ENCODE peak calls at places on chromosomes 5 and 9, in seven cellular contexts. I, R, N, M, A, Q and L are unnamed samples.

GRCh38 chr9:95457769-95458168 is 59.0 kb downstream of the PTCH1 start:
- DNase-seq in I (peak), R (no peak), N (no peak), M (no peak), A (peak), Q (no peak), L (no peak)

GRCh38 chr9:137314561-137315560 is 12.8 kb upstream of the NRARP start:
- DNase-seq in I (no peak), R (peak), N (no peak), M (no peak), A (no peak), Q (no peak), L (no peak)

GRCh38 chr5:56003179-56003578 is 8.4 kb upstream of the IL6ST start:
- DNase-seq in I (peak), R (peak), N (no peak), M (no peak), A (peak), Q (no peak), L (peak)

GRCh38 chr9:106704056-106704625 is 158.8 kb upstream of the ZNF462 start:
- DNase-seq in I (no peak), R (no peak), N (no peak), M (no peak), A (no peak), Q (no peak), L (no peak)

GRCh38 chr5:132813599-132814440 is 718 bp downstream of the SOWAHA start:
- DNase-seq in I (no peak), R (peak), N (peak), M (peak), A (no peak), Q (peak), L (no peak)

GRCh38 chr9:114166606-114167572 is 11.6 kb downstream of the COL27A1 start:
- DNase-seq in I (peak), R (peak), N (no peak), M (no peak), A (no peak), Q (no peak), L (no peak)

GRCh38 chr5:171295299-171295698 is 13.7 kb upstream of the TLX3 start:
- DNase-seq in I (peak), R (no peak), N (no peak), M (no peak), A (peak), Q (no peak), L (no peak)

GRCh38 chr9:137049544-137050449 is 3.8 kb upstream of the NPDC1 start:
- DNase-seq in I (no peak), R (peak), N (peak), M (peak), A (peak), Q (peak), L (no peak)

GRCh38 chr5:60493372-60493771 is 206.6 kb downstream of the DEPDC1B start:
- DNase-seq in I (no peak), R (no peak), N (no peak), M (no peak), A (no peak), Q (no peak), L (no peak)

GRCh38 chr5:66511491-66511890 is 84.7 kb upstream of the MAST4 start:
- DNase-seq in I (peak), R (no peak), N (no peak), M (no peak), A (no peak), Q (no peak), L (peak)

GRCh38 chr5:151476054-151476453 is 28.7 kb downstream of the SLC36A1 start:
- DNase-seq in I (no peak), R (no peak), N (no peak), M (no peak), A (no peak), Q (no peak), L (no peak)

GRCh38 chr5:172055996-172056395 is 49.6 kb upstream of the FBXW11 start:
- DNase-seq in I (no peak), R (no peak), N (no peak), M (no peak), A (no peak), Q (no peak), L (no peak)

GRCh38 chr5:35926389-35927051 is 11.9 kb downstream of the CAPSL start:
- DNase-seq in I (peak), R (no peak), N (peak), M (no peak), A (peak), Q (peak), L (no peak)

GRCh38 chr5:143760755-143761154 is 51.2 kb upstream of the HMHB1 start:
- DNase-seq in I (no peak), R (no peak), N (no peak), M (no peak), A (no peak), Q (no peak), L (no peak)

GRCh38 chr9:126953089-126953809 is 38.7 kb downstream of the RALGPS1 start:
- DNase-seq in I (peak), R (no peak), N (no peak), M (no peak), A (peak), Q (no peak), L (no peak)

GRCh38 chr5:97297063-97297715 is 114.1 kb upstream of the RIOK2 start:
- DNase-seq in I (peak), R (no peak), N (peak), M (peak), A (peak), Q (peak), L (peak)

GRCh38 chr5:135391123-135391868 is 7.7 kb downstream of the MACROH2A1 start:
- DNase-seq in I (peak), R (no peak), N (no peak), M (no peak), A (peak), Q (no peak), L (no peak)

GRCh38 chr5:187042-187431 is 4.3 kb upstream of the LRRC14B start:
- DNase-seq in I (no peak), R (no peak), N (no peak), M (no peak), A (no peak), Q (no peak), L (no peak)

GRCh38 chr5:171606414-171607024 is 179.1 kb upstream of the SMIM23 start:
- DNase-seq in I (no peak), R (no peak), N (no peak), M (no peak), A (peak), Q (peak), L (no peak)

GRCh38 chr5:154078305-154078704 is 39.5 kb downstream of the MFAP3 start:
- DNase-seq in I (no peak), R (no peak), N (no peak), M (no peak), A (no peak), Q (peak), L (no peak)

GRCh38 chr9:108439967-108440366 is 415.8 kb downstream of the ACTL7B start:
- DNase-seq in I (peak), R (no peak), N (no peak), M (no peak), A (peak), Q (no peak), L (peak)

GRCh38 chr5:52895572-52896296 is 93.4 kb upstream of the ITGA2 start:
- DNase-seq in I (no peak), R (no peak), N (no peak), M (no peak), A (no peak), Q (no peak), L (no peak)

GRCh38 chr5:7186818-7187217 is 209.1 kb upstream of the ADCY2 start:
- DNase-seq in I (no peak), R (no peak), N (no peak), M (no peak), A (no peak), Q (no peak), L (no peak)

GRCh38 chr5:36202521-36202961 is 39.2 kb downstream of the NADK2 start:
- DNase-seq in I (peak), R (no peak), N (no peak), M (no peak), A (peak), Q (no peak), L (no peak)

GRCh38 chr5:51373880-51374523 is 9.2 kb upstream of the ISL1 start:
- DNase-seq in I (no peak), R (no peak), N (no peak), M (no peak), A (no peak), Q (no peak), L (no peak)

GRCh38 chr5:123387313-123387712 is 35.9 kb downstream of the CEP120 start:
- DNase-seq in I (peak), R (no peak), N (no peak), M (no peak), A (peak), Q (no peak), L (no peak)

GRCh38 chr5:657570-657969 is 35.6 kb downstream of the TPPP start:
- DNase-seq in I (peak), R (no peak), N (no peak), M (no peak), A (peak), Q (no peak), L (no peak)

GRCh38 chr5:127492854-127493738 is 24.3 kb upstream of the PRRC1 start:
- DNase-seq in I (peak), R (no peak), N (peak), M (no peak), A (peak), Q (peak), L (peak)

GRCh38 chr9:123120131-123120530 is 86.7 kb downstream of the GPR21 start:
- DNase-seq in I (peak), R (no peak), N (no peak), M (no peak), A (no peak), Q (no peak), L (no peak)

GRCh38 chr9:123120953-123121352 is 87.5 kb downstream of the GPR21 start:
- DNase-seq in I (no peak), R (no peak), N (no peak), M (no peak), A (peak), Q (no peak), L (peak)

GRCh38 chr9:123115146-123115913 is 81.9 kb downstream of the GPR21 start:
- DNase-seq in I (no peak), R (no peak), N (no peak), M (no peak), A (no peak), Q (no peak), L (no peak)

GRCh38 chr9:123121457-123121856 is 88.0 kb downstream of the GPR21 start:
- DNase-seq in I (no peak), R (no peak), N (no peak), M (no peak), A (no peak), Q (no peak), L (no peak)

DNA sequence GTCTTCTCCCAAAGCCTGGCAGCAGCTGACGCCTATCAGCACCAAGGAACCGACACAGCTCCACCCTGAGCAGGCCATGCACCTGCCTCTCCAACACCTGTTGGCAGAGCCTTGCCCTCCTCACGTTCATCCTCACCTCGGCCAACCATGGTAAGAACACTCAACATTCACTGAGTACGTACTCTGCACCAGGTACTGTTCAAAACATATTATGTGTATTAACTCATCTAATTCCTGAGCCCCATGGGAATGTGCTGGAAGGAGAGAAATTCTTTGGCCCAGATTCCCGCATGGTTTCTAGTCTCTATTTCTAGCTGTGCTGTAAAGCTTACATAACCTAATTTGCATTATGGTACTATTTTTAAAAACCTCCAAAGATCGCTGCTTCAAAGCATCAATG is 86.1 kb downstream of the GPR21 start:
- DNase-seq in I (peak), R (no peak), N (no peak), M (no peak), A (no peak), Q (no peak), L (no peak)
- H3K27ac ChIP-seq in I (no peak), R (no peak), N (no peak), M (no peak), A (no peak), Q (peak), L (no peak)

GRCh38 chr5:119426059-119426458 is 26.2 kb upstream of the HSD17B4 start:
- DNase-seq in I (no peak), R (no peak), N (no peak), M (no peak), A (no peak), Q (no peak), L (no peak)

DNA sequence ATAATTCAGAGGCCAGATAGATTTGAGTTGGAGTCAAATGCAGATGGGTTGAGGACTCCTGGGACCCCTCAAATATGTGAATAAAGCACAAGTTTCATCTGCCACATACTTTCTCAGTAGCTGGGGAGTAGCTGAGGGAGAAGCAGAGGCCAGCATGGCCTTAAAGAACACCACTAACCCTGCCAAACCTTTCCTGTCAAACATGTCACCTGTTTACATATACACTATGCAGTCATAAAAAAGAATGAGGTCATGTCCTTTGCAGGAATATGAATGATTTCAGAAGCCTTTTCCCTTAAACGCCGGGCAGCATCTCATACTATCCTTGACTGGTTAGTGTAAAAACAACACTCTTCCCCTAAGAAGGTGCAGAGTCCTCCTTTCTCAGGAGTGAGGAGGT is 25.2 kb upstream of the HSD17B4 start:
- DNase-seq in I (no peak), R (no peak), N (no peak), M (no peak), A (no peak), Q (no peak), L (no peak)
- H3K27ac ChIP-seq in I (no peak), R (no peak), N (peak), M (no peak), A (no peak), Q (no peak), L (no peak)

GRCh38 chr5:181204561-181205401 is at the start of gene TRIM7:
- DNase-seq in I (no peak), R (peak), N (no peak), M (no peak), A (peak), Q (peak), L (peak)
- H3K27ac ChIP-seq in I (no peak), R (no peak), N (no peak), M (peak), A (no peak), Q (no peak), L (no peak)

GRCh38 chr5:87347272-87347671 is 65.5 kb downstream of the CCNH start:
- DNase-seq in I (peak), R (no peak), N (no peak), M (no peak), A (peak), Q (no peak), L (no peak)
- H3K27ac ChIP-seq in I (no peak), R (no peak), N (no peak), M (no peak), A (peak), Q (no peak), L (peak)

DNA sequence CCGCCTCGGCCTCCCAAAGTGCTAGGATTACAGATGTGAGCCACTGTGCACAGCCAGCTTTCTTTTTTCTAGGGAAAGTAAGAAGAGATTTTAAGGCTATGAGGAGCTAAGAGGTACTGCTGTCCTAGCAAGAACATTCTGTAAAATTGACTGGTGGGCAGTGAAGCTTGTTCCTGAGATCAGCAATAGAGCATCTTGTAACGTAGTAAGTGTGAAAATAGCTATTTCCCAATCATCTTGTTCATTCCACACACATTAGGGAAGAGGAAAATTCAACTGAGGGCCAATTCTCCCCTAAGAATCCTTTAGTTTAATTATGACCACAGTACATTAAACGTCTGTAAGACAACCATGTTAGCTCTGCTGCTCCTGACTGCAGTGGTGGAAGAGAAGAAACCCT is 246.3 kb downstream of the EFNA5 start:
- DNase-seq in I (peak), R (no peak), N (peak), M (no peak), A (no peak), Q (no peak), L (no peak)
- H3K27ac ChIP-seq in I (no peak), R (no peak), N (no peak), M (no peak), A (no peak), Q (no peak), L (no peak)

GRCh38 chr9:131028931-131029573 is 20.1 kb downstream of the LAMC3 start:
- DNase-seq in I (no peak), R (peak), N (no peak), M (no peak), A (no peak), Q (no peak), L (no peak)
- H3K27ac ChIP-seq in I (no peak), R (no peak), N (no peak), M (no peak), A (no peak), Q (no peak), L (no peak)